ENCODE peak calls at places on chromosomes 7 and 10, in six cellular contexts. O is effector memory CD4-positive, alpha-beta T cell; F is heart left ventricle; V is WERI-Rb-1; J is suprapubic skin; A is upper lobe of right lung. X is an unnamed sample. For H3K27me3, the result is how much of the 10 kb centered on the place peaks cover.

GRCh38 chr10:14873090-14873760 is 5.4 kb upstream of the SUV39H2 start:
- DNase-seq in F (no peak), V (no peak), A (no peak), O (no peak), J (no peak), X (no peak)

GRCh38 chr7:116582806-116583444 is 58.1 kb downstream of the CAV1 start:
- DNase-seq in F (peak), O (no peak), A (no peak), J (no peak), V (no peak), X (peak)

GRCh38 chr7:49855281-49855980 is 82.0 kb downstream of the VWC2 start:
- DNase-seq in F (no peak), V (peak), O (no peak), A (no peak), J (no peak), X (no peak)

GRCh38 chr10:88507380-88507779 is 75.7 kb downstream of the RNLS start:
- DNase-seq in J (no peak), A (no peak), V (no peak), F (no peak), O (no peak), X (no peak)

GRCh38 chr10:103870503-103870902 is 15.1 kb upstream of the SH3PXD2A start:
- DNase-seq in V (peak), J (no peak), O (no peak), F (no peak), A (no peak), X (peak)

GRCh38 chr7:90173127-90173844 is 19.0 kb downstream of the STEAP1 start:
- DNase-seq in J (no peak), V (no peak), A (no peak), O (no peak), F (no peak), X (no peak)

GRCh38 chr7:18896343-18896975 is 221.0 kb downstream of the TWIST1 start:
- DNase-seq in F (no peak), A (no peak), J (no peak), O (no peak), V (no peak), X (no peak)

GRCh38 chr7:130268463-130269317 is 2.0 kb downstream of the CPA2 start:
- DNase-seq in F (no peak), V (no peak), A (no peak), J (no peak), O (no peak), X (no peak)

GRCh38 chr7:82593780-82594179 is 150.2 kb upstream of the CACNA2D1 start:
- DNase-seq in O (no peak), J (no peak), F (no peak), V (no peak), A (no peak), X (no peak)

GRCh38 chr7:129778770-129779601 is 167.5 kb downstream of the NRF1 start:
- DNase-seq in A (no peak), J (peak), V (peak), F (no peak), O (no peak), X (no peak)

GRCh38 chr7:94367940-94368339 is 26.8 kb upstream of the COL1A2 start:
- DNase-seq in V (no peak), A (no peak), F (no peak), O (no peak), J (no peak), X (no peak)

GRCh38 chr7:20310963-20311742 is 19.5 kb upstream of the ITGB8 start:
- DNase-seq in V (no peak), J (no peak), F (no peak), O (no peak), A (no peak), X (no peak)

GRCh38 chr7:42345478-42346299 is 108.7 kb upstream of the GLI3 start:
- DNase-seq in O (no peak), F (no peak), J (no peak), A (no peak), V (no peak), X (no peak)

GRCh38 chr10:113127285-113128283 is 177.5 kb downstream of the TCF7L2 start:
- DNase-seq in O (no peak), F (no peak), V (no peak), J (no peak), A (no peak), X (no peak)

GRCh38 chr10:18043148-18043547 is 91.4 kb downstream of the SLC39A12 start:
- DNase-seq in F (no peak), A (no peak), O (no peak), J (no peak), V (no peak), X (no peak)

GRCh38 chr10:131645756-131646155 is 255.1 kb upstream of the PPP2R2D start:
- DNase-seq in O (no peak), J (no peak), A (peak), V (no peak), F (no peak), X (no peak)

GRCh38 chr10:46273506-46274477 is 13.0 kb upstream of the ANTXRL start:
- DNase-seq in V (peak), A (no peak), F (peak), J (no peak), O (no peak), X (no peak)

GRCh38 chr7:6576024-6576866 is 1.0 kb upstream of the ZDHHC4 start:
- DNase-seq in O (no peak), A (no peak), F (no peak), V (peak), J (no peak), X (no peak)

GRCh38 chr7:36018816-36019484 is 134.1 kb upstream of the EEPD1 start:
- DNase-seq in O (no peak), V (no peak), F (no peak), J (no peak), A (no peak), X (no peak)

GRCh38 chr10:132577350-132578005 is 39.9 kb downstream of the INPP5A start:
- DNase-seq in V (peak), A (no peak), J (peak), O (no peak), F (peak), X (peak)

GRCh38 chr10:102752266-102752930 is 8.7 kb downstream of the WBP1L start:
- DNase-seq in A (no peak), O (no peak), V (no peak), J (no peak), F (no peak), X (no peak)

GRCh38 chr7:96075510-96076349 is 246.2 kb downstream of the SLC25A13 start:
- DNase-seq in V (peak), A (peak), J (peak), F (peak), O (peak), X (peak)

GRCh38 chr10:34637419-34637911 is 177.6 kb downstream of the PARD3 start:
- DNase-seq in J (no peak), V (peak), O (no peak), A (peak), F (peak), X (peak)

GRCh38 chr10:69318997-69319727 is 40.9 kb downstream of the HK1 start:
- DNase-seq in A (peak), F (peak), O (peak), J (peak), V (peak), X (peak)

GRCh38 chr10:90111671-90112070 is 410.3 kb downstream of the KIF20B start:
- DNase-seq in J (no peak), A (no peak), F (no peak), O (no peak), V (no peak), X (no peak)

GRCh38 chr7:36185732-36186131 is 32.7 kb downstream of the EEPD1 start:
- DNase-seq in V (no peak), A (no peak), F (no peak), O (no peak), J (no peak), X (no peak)

GRCh38 chr10:21807162-21807561 is 196.4 kb downstream of the DNAJC1 start:
- DNase-seq in A (no peak), O (no peak), F (no peak), V (peak), J (no peak), X (no peak)

GRCh38 chr10:5527332-5528200 is 2.8 kb downstream of the CALML3 start:
- DNase-seq in J (peak), O (no peak), A (peak), V (no peak), F (no peak), X (no peak)

GRCh38 chr7:155371884-155372781 is 74.5 kb downstream of the INSIG1 start:
- DNase-seq in F (no peak), V (no peak), A (peak), O (no peak), J (no peak), X (no peak)

GRCh38 chr10:127024655-127025054 is 119.4 kb downstream of the DOCK1 start:
- DNase-seq in V (no peak), F (no peak), A (no peak), O (no peak), J (no peak), X (peak)

GRCh38 chr10:123389520-123389919 is 235.3 kb downstream of the BUB3 start:
- DNase-seq in J (no peak), O (no peak), F (no peak), V (no peak), A (no peak), X (no peak)

GRCh38 chr10:5338010-5338409 is 26.8 kb upstream of the UCN3 start:
- DNase-seq in F (no peak), A (no peak), O (no peak), V (no peak), J (no peak), X (no peak)

GRCh38 chr10:69004821-69005220 is 16.2 kb downstream of the KIFBP start:
- DNase-seq in J (no peak), V (no peak), O (no peak), F (no peak), A (no peak), X (no peak)

GRCh38 chr10:16809074-16809718 is 8.0 kb downstream of the RSU1 start:
- DNase-seq in V (peak), F (peak), J (no peak), O (peak), A (no peak), X (no peak)

GRCh38 chr10:103739039-103739764 is 116.2 kb downstream of the SH3PXD2A start:
- DNase-seq in O (no peak), A (no peak), F (no peak), V (peak), J (no peak), X (peak)

GRCh38 chr7:79893991-79894390 is 240.6 kb upstream of the GNAI1 start:
- DNase-seq in V (no peak), F (no peak), O (no peak), A (no peak), J (no peak), X (no peak)

GRCh38 chr7:32298403-32299132 is 191.6 kb downstream of the LSM5 start:
- DNase-seq in J (no peak), V (peak), O (no peak), F (no peak), A (no peak), X (no peak)

GRCh38 chr7:64885520-64886240 is 17.4 kb upstream of the ZNF273 start:
- DNase-seq in A (no peak), O (no peak), F (peak), V (no peak), J (no peak), X (no peak)

GRCh38 chr7:27220440-27220955 is 20.6 kb upstream of the HOXA13 start:
- DNase-seq in O (no peak), J (no peak), V (no peak), A (peak), F (no peak), X (no peak)

GRCh38 chr7:27221201-27221797 is 21.3 kb upstream of the EVX1 start:
- DNase-seq in F (no peak), J (no peak), A (no peak), O (no peak), V (no peak), X (no peak)

GRCh38 chr7:27215356-27215755 is 15.5 kb upstream of the HOXA13 start:
- DNase-seq in A (no peak), F (no peak), J (no peak), V (no peak), O (no peak), X (no peak)

GRCh38 chr7:27219821-27220220 is 19.9 kb upstream of the HOXA13 start:
- DNase-seq in F (no peak), J (no peak), O (no peak), V (no peak), A (no peak), X (no peak)

GRCh38 chr7:27217951-27218350 is 18.1 kb upstream of the HOXA13 start:
- DNase-seq in J (no peak), A (no peak), V (no peak), O (no peak), F (no peak), X (no peak)
- H3K27me3 ChIP-seq in J (half or more), A (half or more), V (half or more), O (under half), F (half or more), X (under half)

DNA sequence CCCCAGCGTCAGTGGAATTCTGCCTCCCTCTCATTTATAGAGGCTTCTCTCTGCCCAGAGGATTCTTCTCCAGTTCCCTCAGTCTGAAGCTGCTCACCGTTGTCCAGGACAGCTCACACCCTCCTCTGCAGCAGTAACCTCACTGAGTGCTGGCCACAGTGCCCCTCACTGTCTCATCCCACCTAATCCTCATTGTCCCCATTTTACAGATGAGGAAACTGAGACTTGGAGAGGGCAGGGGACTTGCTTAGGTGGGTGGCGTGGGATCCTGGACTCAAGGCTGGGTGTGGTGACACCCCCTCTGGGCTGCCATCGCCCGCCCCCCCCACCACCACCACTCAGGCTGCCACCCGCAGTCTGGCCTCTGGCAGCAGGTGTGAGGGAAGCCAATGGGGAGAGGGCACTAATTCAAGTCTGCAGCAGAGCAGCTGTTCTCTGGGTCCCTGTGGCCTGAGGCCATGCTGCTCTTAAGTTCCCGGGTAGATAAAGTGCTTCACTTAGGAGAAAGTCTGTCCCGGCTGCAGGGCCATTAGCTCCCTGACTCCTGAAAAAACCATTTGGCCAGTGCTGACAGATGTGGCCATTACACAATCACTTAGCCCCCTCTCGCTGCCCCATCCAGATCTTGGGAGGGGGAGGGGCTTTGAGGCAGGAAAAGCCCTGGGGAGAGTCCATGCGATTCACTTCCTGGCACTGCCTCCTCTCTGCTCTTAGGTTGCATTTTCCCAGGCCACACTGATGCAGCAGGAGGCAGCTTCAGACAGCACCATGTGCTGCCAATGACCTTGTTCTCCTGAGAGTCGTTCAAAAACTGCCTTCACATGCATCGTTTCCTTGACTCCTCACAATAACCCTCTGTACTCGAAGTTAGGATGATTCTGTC is 36.3 kb downstream of the DRGX start:
- DNase-seq in V (no peak), J (no peak), F (peak), O (no peak), A (no peak), X (no peak)
- H3K27ac ChIP-seq in V (no peak), J (no peak), F (peak), O (no peak), A (no peak), X (peak)

GRCh38 chr7:157019718-157020451 is 9.4 kb upstream of the MNX1 start:
- DNase-seq in V (no peak), J (peak), O (no peak), F (no peak), A (peak), X (no peak)

GRCh38 chr7:157018997-157019591 is 8.6 kb upstream of the MNX1 start:
- DNase-seq in F (no peak), O (no peak), V (no peak), J (peak), A (peak), X (no peak)

GRCh38 chr7:157021071-157021891 is 10.8 kb upstream of the MNX1 start:
- DNase-seq in F (no peak), O (no peak), J (peak), V (no peak), A (peak), X (no peak)

GRCh38 chr7:157021893-157022680 is 11.6 kb upstream of the MNX1 start:
- DNase-seq in A (peak), V (no peak), O (no peak), J (peak), F (no peak), X (no peak)

DNA sequence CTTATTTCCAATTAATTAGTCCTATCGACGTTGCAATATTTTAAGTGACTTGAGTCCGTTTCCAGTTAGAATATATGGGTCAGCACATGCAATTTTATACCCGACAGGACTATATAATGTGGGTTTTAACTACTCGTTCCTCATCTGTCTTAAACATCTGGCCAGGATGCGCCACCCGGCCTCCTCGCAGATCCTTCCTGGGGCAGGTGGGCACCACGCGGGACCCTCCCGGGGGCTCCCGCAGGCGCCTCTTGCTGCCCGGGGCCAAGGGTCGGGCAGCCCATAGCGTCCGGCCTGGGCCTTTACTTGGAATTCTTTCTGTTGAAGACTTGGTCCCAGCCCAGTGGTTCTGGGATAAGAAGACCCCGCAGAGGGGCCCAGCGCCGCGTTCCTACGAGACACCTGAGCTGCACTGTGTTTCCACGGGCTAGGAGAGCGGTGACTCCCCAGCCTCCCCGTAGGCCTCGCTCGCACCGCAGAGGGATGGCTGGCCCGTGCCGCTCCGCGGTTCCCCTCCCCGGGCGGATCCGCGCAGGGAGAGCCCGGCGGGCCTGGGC is 10.1 kb upstream of the MNX1 start:
- DNase-seq in A (peak), O (no peak), J (peak), V (no peak), F (no peak), X (no peak)
- H3K27me3 ChIP-seq in A (half or more), O (half or more), J (half or more), V (under half), F (half or more), X (half or more)

GRCh38 chr10:79031723-79032122 is 37.0 kb upstream of the ZMIZ1 start:
- DNase-seq in O (no peak), F (no peak), V (no peak), A (no peak), J (peak), X (no peak)
- H3K27ac ChIP-seq in O (no peak), F (no peak), V (no peak), A (no peak), J (no peak), X (no peak)

DNA sequence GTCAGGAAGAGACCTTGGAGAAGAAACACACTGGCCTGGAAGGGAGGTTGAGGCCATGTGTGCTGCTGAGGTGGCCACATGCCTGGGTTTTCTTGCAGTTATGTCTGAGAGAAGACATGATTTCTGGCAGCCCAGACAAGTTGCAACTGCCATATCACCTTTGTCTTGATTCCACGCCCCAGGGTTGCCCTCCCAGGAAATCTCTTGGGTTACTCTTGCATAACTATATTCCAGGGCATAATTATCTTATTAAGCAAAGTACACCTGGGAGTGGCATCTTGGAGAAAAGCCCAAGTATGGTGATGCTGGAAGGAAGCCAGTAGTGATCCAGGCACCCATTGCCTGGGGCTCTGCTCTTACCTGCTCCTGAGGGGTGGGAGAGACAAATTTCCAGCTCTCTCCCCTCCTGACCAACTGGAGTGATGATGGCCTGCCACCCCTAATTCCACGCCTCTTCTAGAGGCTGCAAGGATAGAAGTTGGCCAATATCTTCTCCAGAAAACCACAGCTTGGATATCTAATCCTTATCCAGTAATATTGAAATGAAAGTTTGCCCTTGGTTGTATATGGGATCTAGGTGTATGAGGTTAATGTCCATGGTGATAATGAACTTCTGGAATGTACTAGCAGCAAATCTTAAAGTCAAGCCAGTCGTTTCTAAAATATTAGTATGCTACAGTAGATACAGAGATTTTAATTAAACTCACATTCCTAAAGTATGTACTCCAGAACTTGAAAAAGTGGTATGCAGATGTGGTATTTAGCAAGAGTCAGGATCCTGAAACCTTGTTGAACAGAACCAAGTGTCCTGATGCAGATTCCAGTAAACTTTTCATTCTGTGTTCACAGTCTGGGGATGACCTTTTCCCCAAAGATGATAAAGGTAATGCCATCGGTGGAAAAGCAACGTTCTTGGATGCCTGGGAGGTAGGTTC is 5.1 kb downstream of the AKR1B10 start:
- DNase-seq in F (no peak), O (no peak), J (no peak), A (no peak), V (no peak), X (no peak)
- H3K27me3 ChIP-seq in F (under half), O (under half), J (under half), A (under half), V (under half), X (under half)

GRCh38 chr7:143172354-143172753 is 10.9 kb upstream of the TAS2R39 start:
- DNase-seq in A (peak), O (no peak), F (no peak), J (no peak), V (no peak), X (peak)

GRCh38 chr7:143177374-143178119 is 5.7 kb upstream of the TAS2R39 start:
- DNase-seq in F (no peak), V (no peak), J (no peak), O (no peak), A (no peak), X (no peak)

GRCh38 chr7:143176128-143176527 is 7.1 kb upstream of the TAS2R39 start:
- DNase-seq in F (no peak), O (no peak), A (no peak), V (no peak), J (no peak), X (no peak)

DNA sequence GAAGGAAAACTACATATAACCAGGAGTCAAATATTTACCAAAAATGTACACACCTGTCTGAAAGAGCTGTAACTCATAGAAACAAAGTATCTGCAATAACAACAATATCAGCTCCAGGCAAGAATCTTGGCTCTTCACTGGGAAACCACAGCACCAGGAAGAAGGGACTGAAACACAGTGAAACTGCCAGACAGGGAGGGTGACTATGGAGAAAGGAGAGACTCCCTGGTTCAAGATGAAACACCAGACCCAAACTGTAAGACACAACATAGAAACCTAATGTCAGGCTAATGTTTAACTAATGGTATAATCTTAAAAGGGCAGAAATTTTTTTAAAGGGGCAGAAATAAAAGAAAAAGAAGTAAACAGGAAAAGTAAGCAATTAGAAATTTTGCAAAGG is 11.5 kb upstream of the TAS2R39 start:
- DNase-seq in V (no peak), O (no peak), A (no peak), J (no peak), F (no peak), X (no peak)
- H3K27ac ChIP-seq in V (no peak), O (no peak), A (no peak), J (peak), F (no peak), X (no peak)

X was measured in psoas muscle.